ENCODE peak calls at places on chromosome 4, in nine cellular contexts. One of them, this sample, is unnamed.

GRCh38 chr4:176988226-176988625 is 195.5 kb upstream of the VEGFC start:
- DNase-seq in effector memory CD4-positive, alpha-beta T cell: no peak
- DNase-seq in iris pigment epithelial cell: peak
- DNase-seq in MM.1S: no peak
- DNase-seq in stimulated activated CD4-positive, alpha-beta T cell treated with anti-CD3 and anti-CD28 coated beads, TNF-alpha, amount 100 ng/mL, for 4 hours: no peak
- DNase-seq in epithelial cell of esophagus: peak
- DNase-seq in hypothalamus: no peak
- DNase-seq in EL: peak
- DNase-seq in H1: no peak
- DNase-seq in this sample: no peak

GRCh38 chr4:151429957-151430548 is 21.1 kb downstream of the FHIP1A start:
- DNase-seq in effector memory CD4-positive, alpha-beta T cell: no peak
- DNase-seq in EL: no peak
- DNase-seq in stimulated activated CD4-positive, alpha-beta T cell treated with anti-CD3 and anti-CD28 coated beads, TNF-alpha, amount 100 ng/mL, for 4 hours: no peak
- DNase-seq in epithelial cell of esophagus: no peak
- DNase-seq in MM.1S: peak
- DNase-seq in hypothalamus: no peak
- DNase-seq in iris pigment epithelial cell: no peak
- DNase-seq in H1: no peak
- DNase-seq in this sample: no peak

GRCh38 chr4:95428216-95429085 is 120.3 kb downstream of the UNC5C start:
- DNase-seq in H1: no peak
- DNase-seq in MM.1S: no peak
- DNase-seq in stimulated activated CD4-positive, alpha-beta T cell treated with anti-CD3 and anti-CD28 coated beads, TNF-alpha, amount 100 ng/mL, for 4 hours: no peak
- DNase-seq in epithelial cell of esophagus: no peak
- DNase-seq in iris pigment epithelial cell: peak
- DNase-seq in EL: no peak
- DNase-seq in hypothalamus: no peak
- DNase-seq in effector memory CD4-positive, alpha-beta T cell: no peak
- DNase-seq in this sample: no peak

GRCh38 chr4:98481167-98481566 is 177.2 kb downstream of the TSPAN5 start:
- DNase-seq in H1: no peak
- DNase-seq in stimulated activated CD4-positive, alpha-beta T cell treated with anti-CD3 and anti-CD28 coated beads, TNF-alpha, amount 100 ng/mL, for 4 hours: no peak
- DNase-seq in effector memory CD4-positive, alpha-beta T cell: no peak
- DNase-seq in iris pigment epithelial cell: no peak
- DNase-seq in EL: no peak
- DNase-seq in epithelial cell of esophagus: no peak
- DNase-seq in hypothalamus: no peak
- DNase-seq in MM.1S: no peak
- DNase-seq in this sample: no peak

GRCh38 chr4:80173387-80173786 is 23.9 kb upstream of the PRDM8 start:
- DNase-seq in iris pigment epithelial cell: peak
- DNase-seq in H1: no peak
- DNase-seq in stimulated activated CD4-positive, alpha-beta T cell treated with anti-CD3 and anti-CD28 coated beads, TNF-alpha, amount 100 ng/mL, for 4 hours: no peak
- DNase-seq in MM.1S: peak
- DNase-seq in EL: peak
- DNase-seq in hypothalamus: no peak
- DNase-seq in epithelial cell of esophagus: peak
- DNase-seq in effector memory CD4-positive, alpha-beta T cell: peak
- DNase-seq in this sample: no peak

GRCh38 chr4:85747871-85748491 is 273.0 kb downstream of the ARHGAP24 start:
- DNase-seq in effector memory CD4-positive, alpha-beta T cell: no peak
- DNase-seq in EL: peak
- DNase-seq in epithelial cell of esophagus: peak
- DNase-seq in stimulated activated CD4-positive, alpha-beta T cell treated with anti-CD3 and anti-CD28 coated beads, TNF-alpha, amount 100 ng/mL, for 4 hours: no peak
- DNase-seq in MM.1S: peak
- DNase-seq in iris pigment epithelial cell: peak
- DNase-seq in H1: no peak
- DNase-seq in hypothalamus: peak
- DNase-seq in this sample: no peak

GRCh38 chr4:113474017-113474416 is 287.5 kb downstream of the CAMK2D start:
- DNase-seq in effector memory CD4-positive, alpha-beta T cell: no peak
- DNase-seq in hypothalamus: no peak
- DNase-seq in MM.1S: no peak
- DNase-seq in stimulated activated CD4-positive, alpha-beta T cell treated with anti-CD3 and anti-CD28 coated beads, TNF-alpha, amount 100 ng/mL, for 4 hours: no peak
- DNase-seq in iris pigment epithelial cell: peak
- DNase-seq in epithelial cell of esophagus: peak
- DNase-seq in H1: no peak
- DNase-seq in EL: peak
- DNase-seq in this sample: no peak

GRCh38 chr4:89410687-89411086 is 103.1 kb upstream of the GPRIN3 start:
- DNase-seq in hypothalamus: no peak
- DNase-seq in effector memory CD4-positive, alpha-beta T cell: no peak
- DNase-seq in stimulated activated CD4-positive, alpha-beta T cell treated with anti-CD3 and anti-CD28 coated beads, TNF-alpha, amount 100 ng/mL, for 4 hours: no peak
- DNase-seq in H1: no peak
- DNase-seq in iris pigment epithelial cell: peak
- DNase-seq in MM.1S: no peak
- DNase-seq in epithelial cell of esophagus: peak
- DNase-seq in EL: peak
- DNase-seq in this sample: no peak

GRCh38 chr4:47617607-47618006 is 132.5 kb downstream of the ATP10D start:
- DNase-seq in iris pigment epithelial cell: no peak
- DNase-seq in H1: no peak
- DNase-seq in hypothalamus: no peak
- DNase-seq in EL: no peak
- DNase-seq in stimulated activated CD4-positive, alpha-beta T cell treated with anti-CD3 and anti-CD28 coated beads, TNF-alpha, amount 100 ng/mL, for 4 hours: no peak
- DNase-seq in epithelial cell of esophagus: no peak
- DNase-seq in effector memory CD4-positive, alpha-beta T cell: no peak
- DNase-seq in MM.1S: no peak
- DNase-seq in this sample: no peak

GRCh38 chr4:5124876-5125275 is 73.6 kb downstream of the STK32B start:
- DNase-seq in iris pigment epithelial cell: no peak
- DNase-seq in stimulated activated CD4-positive, alpha-beta T cell treated with anti-CD3 and anti-CD28 coated beads, TNF-alpha, amount 100 ng/mL, for 4 hours: no peak
- DNase-seq in H1: no peak
- DNase-seq in epithelial cell of esophagus: no peak
- DNase-seq in MM.1S: no peak
- DNase-seq in effector memory CD4-positive, alpha-beta T cell: no peak
- DNase-seq in EL: no peak
- DNase-seq in hypothalamus: no peak
- DNase-seq in this sample: no peak

GRCh38 chr4:81715335-81715734 is 243.6 kb upstream of the RASGEF1B start:
- DNase-seq in epithelial cell of esophagus: no peak
- DNase-seq in stimulated activated CD4-positive, alpha-beta T cell treated with anti-CD3 and anti-CD28 coated beads, TNF-alpha, amount 100 ng/mL, for 4 hours: no peak
- DNase-seq in hypothalamus: no peak
- DNase-seq in H1: peak
- DNase-seq in iris pigment epithelial cell: no peak
- DNase-seq in EL: no peak
- DNase-seq in MM.1S: no peak
- DNase-seq in effector memory CD4-positive, alpha-beta T cell: no peak
- DNase-seq in this sample: no peak

GRCh38 chr4:158850800-158851644 is 82.2 kb downstream of the FNIP2 start:
- DNase-seq in epithelial cell of esophagus: peak
- DNase-seq in iris pigment epithelial cell: peak
- DNase-seq in EL: peak
- DNase-seq in hypothalamus: peak
- DNase-seq in H1: no peak
- DNase-seq in effector memory CD4-positive, alpha-beta T cell: no peak
- DNase-seq in MM.1S: peak
- DNase-seq in stimulated activated CD4-positive, alpha-beta T cell treated with anti-CD3 and anti-CD28 coated beads, TNF-alpha, amount 100 ng/mL, for 4 hours: no peak
- DNase-seq in this sample: no peak

GRCh38 chr4:163484906-163485305 is 9.6 kb upstream of the TMA16 start:
- DNase-seq in epithelial cell of esophagus: peak
- DNase-seq in stimulated activated CD4-positive, alpha-beta T cell treated with anti-CD3 and anti-CD28 coated beads, TNF-alpha, amount 100 ng/mL, for 4 hours: no peak
- DNase-seq in effector memory CD4-positive, alpha-beta T cell: no peak
- DNase-seq in iris pigment epithelial cell: peak
- DNase-seq in hypothalamus: peak
- DNase-seq in EL: peak
- DNase-seq in MM.1S: peak
- DNase-seq in H1: peak
- DNase-seq in this sample: peak

GRCh38 chr4:48025005-48025404 is 8.4 kb downstream of the NIPAL1 start:
- DNase-seq in epithelial cell of esophagus: peak
- DNase-seq in MM.1S: no peak
- DNase-seq in effector memory CD4-positive, alpha-beta T cell: no peak
- DNase-seq in EL: peak
- DNase-seq in H1: no peak
- DNase-seq in stimulated activated CD4-positive, alpha-beta T cell treated with anti-CD3 and anti-CD28 coated beads, TNF-alpha, amount 100 ng/mL, for 4 hours: no peak
- DNase-seq in iris pigment epithelial cell: peak
- DNase-seq in hypothalamus: no peak
- DNase-seq in this sample: no peak

GRCh38 chr4:83329521-83330105 is 5.0 kb downstream of the HPSE start:
- DNase-seq in EL: no peak
- DNase-seq in hypothalamus: no peak
- DNase-seq in stimulated activated CD4-positive, alpha-beta T cell treated with anti-CD3 and anti-CD28 coated beads, TNF-alpha, amount 100 ng/mL, for 4 hours: no peak
- DNase-seq in H1: no peak
- DNase-seq in iris pigment epithelial cell: peak
- DNase-seq in effector memory CD4-positive, alpha-beta T cell: no peak
- DNase-seq in epithelial cell of esophagus: peak
- DNase-seq in MM.1S: no peak
- DNase-seq in this sample: no peak